ENCODE peak calls at places on chromosomes 11 and 22, in five cellular contexts. One of them, this sample, is unnamed.

GRCh38 chr11:28009383-28009782 is 98.6 kb downstream of the KIF18A start:
- DNase-seq in prostate gland: no peak
- DNase-seq in suprapubic skin: no peak
- DNase-seq in sigmoid colon: no peak
- DNase-seq in stomach: no peak
- DNase-seq in this sample: no peak

GRCh38 chr11:31725176-31725575 is 85.9 kb downstream of the PAX6 start:
- DNase-seq in prostate gland: no peak
- DNase-seq in suprapubic skin: no peak
- DNase-seq in sigmoid colon: no peak
- DNase-seq in stomach: no peak
- DNase-seq in this sample: no peak

GRCh38 chr22:42262964-42263363 is 7.5 kb downstream of the TCF20 start:
- DNase-seq in prostate gland: no peak
- DNase-seq in suprapubic skin: no peak
- DNase-seq in sigmoid colon: peak
- DNase-seq in stomach: no peak
- DNase-seq in this sample: no peak

GRCh38 chr22:25482091-25482760 is 82.2 kb upstream of the GRK3 start:
- DNase-seq in prostate gland: no peak
- DNase-seq in suprapubic skin: no peak
- DNase-seq in sigmoid colon: no peak
- DNase-seq in stomach: no peak
- DNase-seq in this sample: no peak

GRCh38 chr22:24429411-24430365 is 2.3 kb downstream of the ADORA2A start:
- DNase-seq in prostate gland: peak
- DNase-seq in suprapubic skin: peak
- DNase-seq in sigmoid colon: peak
- DNase-seq in stomach: peak
- DNase-seq in this sample: no peak

GRCh38 chr11:9053631-9054030 is 37.8 kb downstream of the SCUBE2 start:
- DNase-seq in prostate gland: no peak
- DNase-seq in suprapubic skin: no peak
- DNase-seq in sigmoid colon: no peak
- DNase-seq in stomach: no peak
- DNase-seq in this sample: no peak

GRCh38 chr11:18495268-18495667 is 31.5 kb downstream of the TSG101 start:
- DNase-seq in prostate gland: no peak
- DNase-seq in suprapubic skin: no peak
- DNase-seq in sigmoid colon: no peak
- DNase-seq in stomach: no peak
- DNase-seq in this sample: no peak

GRCh38 chr11:9708544-9708943 is 44.7 kb downstream of the SWAP70 start:
- DNase-seq in prostate gland: no peak
- DNase-seq in suprapubic skin: no peak
- DNase-seq in sigmoid colon: no peak
- DNase-seq in stomach: no peak
- DNase-seq in this sample: no peak

GRCh38 chr11:46279393-46280099 is 2.1 kb downstream of the CREB3L1 start:
- DNase-seq in prostate gland: peak
- DNase-seq in suprapubic skin: no peak
- DNase-seq in sigmoid colon: peak
- DNase-seq in stomach: peak
- DNase-seq in this sample: no peak

GRCh38 chr11:123549901-123550619 is 104.4 kb downstream of the SCN3B start:
- DNase-seq in prostate gland: no peak
- DNase-seq in suprapubic skin: no peak
- DNase-seq in sigmoid colon: no peak
- DNase-seq in stomach: no peak
- DNase-seq in this sample: no peak

GRCh38 chr11:117992136-117992535 is 5.9 kb downstream of the IL10RA start:
- DNase-seq in prostate gland: no peak
- DNase-seq in suprapubic skin: no peak
- DNase-seq in sigmoid colon: no peak
- DNase-seq in stomach: no peak
- DNase-seq in this sample: no peak

GRCh38 chr11:69703711-69704507 is at the start of gene FGF19:
- DNase-seq in prostate gland: no peak
- DNase-seq in suprapubic skin: no peak
- DNase-seq in sigmoid colon: no peak
- DNase-seq in stomach: no peak
- DNase-seq in this sample: no peak

DNA sequence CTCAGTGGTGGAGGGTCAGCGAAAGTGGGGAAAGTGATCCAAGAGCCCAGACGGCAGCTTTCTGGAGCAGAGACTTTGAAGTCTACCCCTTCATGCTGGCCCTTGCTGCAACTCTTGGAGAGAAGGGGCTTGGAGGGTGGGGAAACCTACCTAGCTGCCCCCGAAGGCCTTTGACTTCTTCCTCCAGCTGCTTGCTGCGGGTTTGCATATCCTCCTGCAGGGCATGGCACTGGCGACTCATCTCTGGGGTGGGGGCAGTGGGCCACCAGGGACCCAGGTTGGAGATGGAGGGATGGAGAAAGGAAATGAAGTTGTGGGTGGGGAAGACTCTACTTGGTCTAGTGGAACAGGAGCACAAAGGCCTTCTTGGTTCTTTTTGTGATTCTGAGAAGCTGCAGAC is 7.7 kb downstream of the NHERF4 start:
- DNase-seq in prostate gland: no peak
- DNase-seq in suprapubic skin: no peak
- DNase-seq in sigmoid colon: no peak
- DNase-seq in stomach: no peak
- DNase-seq in this sample: no peak
- TF ChIP-seq POLR2AphosphoS5 in prostate gland: no peak
- TF ChIP-seq POLR2AphosphoS5 in suprapubic skin: no peak
- TF ChIP-seq POLR2AphosphoS5 in sigmoid colon: no peak
- TF ChIP-seq POLR2AphosphoS5 in stomach: no peak
- TF ChIP-seq POLR2AphosphoS5 in this sample: no peak

GRCh38 chr22:41096391-41096790 is 4.0 kb downstream of the EP300 start:
- DNase-seq in prostate gland: no peak
- DNase-seq in suprapubic skin: no peak
- DNase-seq in sigmoid colon: no peak
- DNase-seq in stomach: no peak
- DNase-seq in this sample: no peak

GRCh38 chr22:41094036-41094435 is 1.6 kb downstream of the EP300 start:
- DNase-seq in prostate gland: no peak
- DNase-seq in suprapubic skin: no peak
- DNase-seq in sigmoid colon: no peak
- DNase-seq in stomach: no peak
- DNase-seq in this sample: no peak

GRCh38 chr22:41092847-41093371 is 517 bp downstream of the EP300 start:
- DNase-seq in prostate gland: peak
- DNase-seq in suprapubic skin: peak
- DNase-seq in sigmoid colon: no peak
- DNase-seq in stomach: peak
- DNase-seq in this sample: no peak

GRCh38 chr22:41092023-41092817 is at the start of gene EP300:
- DNase-seq in prostate gland: peak
- DNase-seq in suprapubic skin: peak
- DNase-seq in sigmoid colon: peak
- DNase-seq in stomach: peak
- DNase-seq in this sample: peak

DNA sequence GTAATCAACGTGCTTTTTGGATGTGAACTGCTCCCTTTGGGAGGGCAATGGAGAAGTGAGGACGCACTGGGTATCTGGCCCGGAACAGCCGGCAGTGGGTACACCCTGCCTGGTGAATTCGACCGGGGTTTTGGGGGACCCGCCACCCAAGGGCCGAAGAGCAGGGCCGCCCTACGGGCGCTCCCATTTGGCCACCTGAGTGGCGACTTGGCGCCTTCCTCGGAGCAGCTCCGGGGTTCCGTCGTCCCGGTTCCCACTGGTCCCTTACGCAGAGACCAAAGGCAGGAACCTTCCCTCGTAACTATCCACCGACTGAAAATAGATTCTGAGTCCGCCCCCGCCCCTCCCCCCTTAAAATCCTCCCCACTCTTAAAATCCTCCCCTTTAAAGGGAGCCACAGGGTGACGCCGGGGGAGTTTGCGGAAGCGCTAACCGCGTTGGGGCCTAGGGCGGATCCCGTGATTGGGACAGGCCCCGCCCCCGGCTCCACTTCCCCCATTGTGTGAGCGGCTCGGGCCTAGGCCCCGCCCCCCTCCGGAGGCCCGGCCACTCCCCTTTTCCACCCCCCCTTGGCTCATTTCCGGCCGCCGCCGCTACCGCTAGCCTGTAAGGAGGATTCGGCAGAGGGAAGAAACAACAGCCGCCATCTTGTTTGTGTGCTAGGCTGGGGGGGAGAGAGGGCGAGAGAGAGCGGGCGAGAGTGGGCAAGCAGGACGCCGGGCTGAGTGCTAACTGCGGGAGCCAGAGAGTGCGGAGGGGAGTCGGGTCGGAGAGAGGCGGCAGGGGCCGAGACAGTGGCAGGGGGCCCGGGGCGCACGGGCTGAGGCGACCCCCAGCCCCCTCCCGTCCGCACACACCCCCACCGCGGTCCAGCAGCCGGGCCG is 1.0 kb upstream of the EP300 start:
- DNase-seq in prostate gland: peak
- DNase-seq in suprapubic skin: peak
- DNase-seq in sigmoid colon: peak
- DNase-seq in stomach: peak
- DNase-seq in this sample: peak
- TF ChIP-seq POLR2A in prostate gland: peak
- TF ChIP-seq POLR2A in suprapubic skin: peak
- TF ChIP-seq POLR2A in sigmoid colon: peak
- TF ChIP-seq POLR2A in stomach: peak
- TF ChIP-seq POLR2A in this sample: peak

DNA sequence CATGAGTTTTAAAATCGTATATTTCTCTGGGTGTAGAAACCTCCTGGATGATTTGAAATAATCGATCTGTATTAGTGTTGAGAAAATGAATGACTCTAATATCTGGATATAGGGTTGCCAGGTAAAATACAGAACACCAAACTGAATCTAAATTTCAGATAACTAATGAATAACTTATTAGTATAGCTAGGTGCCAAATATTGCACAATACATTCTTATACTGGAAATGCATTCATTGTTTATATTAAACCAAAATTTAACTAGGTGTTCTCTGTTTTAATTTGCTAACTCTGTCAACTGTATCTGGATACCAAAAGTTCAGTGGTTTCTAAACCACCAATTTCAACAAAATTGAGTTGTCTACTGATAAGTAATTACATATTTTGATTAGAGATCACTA is 2.5 kb upstream of the BIRC3 start:
- DNase-seq in prostate gland: no peak
- DNase-seq in suprapubic skin: no peak
- DNase-seq in sigmoid colon: no peak
- DNase-seq in stomach: no peak
- DNase-seq in this sample: no peak
- H3K27ac ChIP-seq in prostate gland: no peak
- H3K27ac ChIP-seq in suprapubic skin: peak
- H3K27ac ChIP-seq in sigmoid colon: peak
- H3K27ac ChIP-seq in stomach: peak
- H3K27ac ChIP-seq in this sample: no peak

DNA sequence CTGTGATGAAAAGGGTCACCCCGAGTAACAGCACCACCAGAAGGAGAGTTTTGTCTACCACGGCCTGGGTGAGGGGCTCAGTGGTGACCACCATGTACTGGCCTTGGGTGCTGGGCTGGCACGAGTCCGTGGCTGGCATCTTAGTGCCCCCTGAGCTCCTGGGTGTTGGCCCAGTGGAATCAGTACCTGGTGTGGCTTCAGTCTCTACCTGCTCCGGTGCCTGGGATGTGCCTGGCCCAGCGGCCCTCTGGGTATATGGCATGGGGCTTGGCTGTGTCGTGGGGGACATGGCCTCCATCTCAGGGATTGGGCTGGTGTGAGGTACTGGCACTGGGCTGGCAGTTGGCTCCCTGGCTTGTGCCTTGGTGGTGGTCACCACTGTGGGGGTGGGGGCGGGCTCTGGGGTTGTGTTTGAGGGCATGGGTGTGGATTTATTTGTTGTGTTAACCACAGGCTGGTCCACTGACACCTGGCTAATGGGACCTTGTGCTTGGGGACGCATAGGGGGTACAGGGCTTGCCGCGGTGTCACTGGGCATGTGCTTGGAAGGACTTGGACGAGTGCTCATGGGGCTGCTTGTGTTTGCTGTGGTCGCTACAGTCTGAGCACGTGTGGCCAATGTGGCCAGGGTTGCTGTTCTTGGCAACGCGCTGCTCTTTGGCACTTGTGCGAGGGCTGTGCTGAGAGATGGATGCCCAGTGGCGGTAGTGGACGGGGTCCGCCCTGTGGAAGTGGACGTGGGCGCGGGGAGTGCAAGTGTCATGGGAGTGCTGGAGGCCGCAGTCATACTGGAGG is 9.8 kb downstream of the C11orf24 start:
- DNase-seq in prostate gland: no peak
- DNase-seq in suprapubic skin: peak
- DNase-seq in sigmoid colon: no peak
- DNase-seq in stomach: no peak
- DNase-seq in this sample: peak
- TF ChIP-seq POLR2AphosphoS5 in prostate gland: no peak
- TF ChIP-seq POLR2AphosphoS5 in suprapubic skin: no peak
- TF ChIP-seq POLR2AphosphoS5 in sigmoid colon: no peak
- TF ChIP-seq POLR2AphosphoS5 in stomach: no peak
- TF ChIP-seq POLR2AphosphoS5 in this sample: no peak

GRCh38 chr11:111870522-111870886 is 877 bp downstream of the ALG9 start:
- DNase-seq in prostate gland: no peak
- DNase-seq in suprapubic skin: no peak
- DNase-seq in sigmoid colon: no peak
- DNase-seq in stomach: no peak
- DNase-seq in this sample: no peak
- TF ChIP-seq POLR2A in prostate gland: no peak
- TF ChIP-seq POLR2A in suprapubic skin: no peak
- TF ChIP-seq POLR2A in sigmoid colon: no peak
- TF ChIP-seq POLR2A in stomach: no peak
- TF ChIP-seq POLR2A in this sample: no peak

GRCh38 chr22:46742576-46743221 is 4.6 kb upstream of the CERK start:
- DNase-seq in prostate gland: no peak
- DNase-seq in suprapubic skin: no peak
- DNase-seq in sigmoid colon: no peak
- DNase-seq in stomach: no peak
- DNase-seq in this sample: no peak

GRCh38 chr22:46740910-46741785 is 3.1 kb upstream of the CERK start:
- DNase-seq in prostate gland: no peak
- DNase-seq in suprapubic skin: peak
- DNase-seq in sigmoid colon: no peak
- DNase-seq in stomach: peak
- DNase-seq in this sample: no peak

GRCh38 chr22:46744581-46744980 is 6.5 kb upstream of the CERK start:
- DNase-seq in prostate gland: no peak
- DNase-seq in suprapubic skin: no peak
- DNase-seq in sigmoid colon: no peak
- DNase-seq in stomach: peak
- DNase-seq in this sample: no peak

GRCh38 chr22:46738961-46739870 is 1.2 kb upstream of the CERK start:
- DNase-seq in prostate gland: peak
- DNase-seq in suprapubic skin: no peak
- DNase-seq in sigmoid colon: no peak
- DNase-seq in stomach: peak
- DNase-seq in this sample: no peak

DNA sequence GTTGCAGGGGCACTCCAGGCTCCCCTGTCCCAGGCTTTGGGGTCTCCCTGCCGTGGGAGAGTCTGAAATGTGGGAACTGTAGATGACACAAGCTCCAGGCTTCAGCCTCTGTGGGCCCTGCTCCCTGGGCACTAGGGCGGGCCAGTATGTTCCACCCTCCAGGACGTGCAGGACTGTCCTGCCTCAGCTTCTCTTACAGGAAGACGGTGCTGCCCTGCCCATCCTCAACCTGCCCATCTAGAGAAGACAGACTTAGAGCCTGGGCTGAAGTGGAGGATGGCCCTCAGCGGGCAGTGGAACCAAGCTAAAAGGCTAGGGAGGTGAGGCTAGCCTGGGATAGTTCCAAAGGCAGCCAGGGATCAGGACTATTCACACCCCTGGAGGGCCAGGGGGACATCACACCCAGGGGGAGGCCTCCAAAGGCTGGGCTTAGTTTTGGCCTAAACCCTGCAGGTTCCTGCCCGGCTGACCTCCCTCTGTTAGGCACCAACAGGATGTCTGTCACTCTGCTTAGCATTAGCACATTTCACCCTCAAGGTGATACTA is 4.0 kb upstream of the CERK start:
- DNase-seq in prostate gland: no peak
- DNase-seq in suprapubic skin: no peak
- DNase-seq in sigmoid colon: no peak
- DNase-seq in stomach: no peak
- DNase-seq in this sample: no peak
- H3K27ac ChIP-seq in prostate gland: no peak
- H3K27ac ChIP-seq in suprapubic skin: no peak
- H3K27ac ChIP-seq in sigmoid colon: no peak
- H3K27ac ChIP-seq in stomach: no peak
- H3K27ac ChIP-seq in this sample: no peak

This sample was measured in esophagus muscularis mucosa.